ENCODE peak calls at places on chromosome 13, in nine cellular contexts. H, E, T, R, C, Q, Z, P and A are unnamed samples.

GRCh38 chr13:105997436-105998232 is 537.8 kb downstream of the EFNB2 start:
- DNase-seq in H (no peak), E (no peak), T (peak), R (no peak), C (no peak), Q (no peak), Z (no peak), P (no peak), A (no peak)

GRCh38 chr13:43877788-43878187 is 1.8 kb downstream of the CCDC122 start:
- DNase-seq in H (no peak), E (no peak), T (no peak), R (no peak), C (no peak), Q (no peak), Z (no peak), P (no peak), A (no peak)

GRCh38 chr13:22700488-22700887 is 480.3 kb upstream of the SGCG start:
- DNase-seq in H (no peak), E (no peak), T (no peak), R (no peak), C (no peak), Q (no peak), Z (no peak), P (no peak), A (no peak)

GRCh38 chr13:24035411-24035810 is 125.1 kb upstream of the SPATA13 start:
- DNase-seq in H (no peak), E (no peak), T (peak), R (no peak), C (no peak), Q (no peak), Z (peak), P (no peak), A (no peak)

GRCh38 chr13:73767747-73768315 is 366.4 kb downstream of the KLF12 start:
- DNase-seq in H (no peak), E (peak), T (no peak), R (no peak), C (no peak), Q (no peak), Z (peak), P (peak), A (peak)

GRCh38 chr13:102770435-102770834 is 3.2 kb downstream of the TEX30 start:
- DNase-seq in H (no peak), E (no peak), T (no peak), R (no peak), C (no peak), Q (no peak), Z (no peak), P (no peak), A (no peak)

GRCh38 chr13:29165216-29165615 is 345.1 kb downstream of the MTUS2 start:
- DNase-seq in H (no peak), E (no peak), T (no peak), R (no peak), C (no peak), Q (no peak), Z (no peak), P (no peak), A (no peak)

GRCh38 chr13:33640832-33641231 is 177.1 kb upstream of the RFC3 start:
- DNase-seq in H (no peak), E (no peak), T (peak), R (no peak), C (peak), Q (peak), Z (no peak), P (no peak), A (no peak)

GRCh38 chr13:88031980-88032562 is 360.9 kb downstream of the SLITRK5 start:
- DNase-seq in H (no peak), E (no peak), T (peak), R (no peak), C (peak), Q (peak), Z (peak), P (no peak), A (no peak)

GRCh38 chr13:70613295-70613694 is 505.0 kb upstream of the KLHL1 start:
- DNase-seq in H (no peak), E (no peak), T (no peak), R (no peak), C (no peak), Q (no peak), Z (peak), P (no peak), A (no peak)

GRCh38 chr13:25874907-25875306 is 176.9 kb downstream of the SHISA2 start:
- DNase-seq in H (no peak), E (peak), T (no peak), R (no peak), C (no peak), Q (no peak), Z (no peak), P (peak), A (no peak)

GRCh38 chr13:105442941-105443340 is 1092.5 kb downstream of the EFNB2 start:
- DNase-seq in H (no peak), E (no peak), T (peak), R (no peak), C (peak), Q (peak), Z (peak), P (no peak), A (no peak)

GRCh38 chr13:29978211-29978610 is 127.8 kb upstream of the UBL3 start:
- DNase-seq in H (no peak), E (no peak), T (peak), R (no peak), C (peak), Q (peak), Z (no peak), P (no peak), A (no peak)

GRCh38 chr13:51628059-51628852 is 44.0 kb downstream of the WDFY2 start:
- DNase-seq in H (no peak), E (no peak), T (no peak), R (no peak), C (no peak), Q (no peak), Z (no peak), P (no peak), A (no peak)

GRCh38 chr13:21234537-21234936 is 58.1 kb downstream of the MRPL57 start:
- DNase-seq in H (no peak), E (no peak), T (peak), R (no peak), C (no peak), Q (peak), Z (peak), P (no peak), A (no peak)

GRCh38 chr13:93473441-93474270 is 247.0 kb downstream of the GPC6 start:
- DNase-seq in H (no peak), E (no peak), T (peak), R (no peak), C (peak), Q (no peak), Z (no peak), P (no peak), A (peak)
- H3K27ac ChIP-seq in H (no peak), E (no peak), T (no peak), R (no peak), C (peak), Q (no peak), Z (no peak), P (no peak), A (no peak)

GRCh38 chr13:40123962-40124647 is 468.6 kb downstream of the COG6 start:
- DNase-seq in H (no peak), E (no peak), T (no peak), R (no peak), C (no peak), Q (no peak), Z (no peak), P (no peak), A (no peak)

GRCh38 chr13:40127476-40127875 is 472.0 kb downstream of the COG6 start:
- DNase-seq in H (no peak), E (no peak), T (no peak), R (no peak), C (no peak), Q (no peak), Z (no peak), P (peak), A (no peak)

GRCh38 chr13:40125336-40125735 is 469.9 kb downstream of the COG6 start:
- DNase-seq in H (no peak), E (no peak), T (no peak), R (no peak), C (no peak), Q (no peak), Z (no peak), P (peak), A (no peak)

GRCh38 chr13:40126301-40127085 is 471.0 kb downstream of the COG6 start:
- DNase-seq in H (no peak), E (no peak), T (no peak), R (no peak), C (no peak), Q (no peak), Z (no peak), P (peak), A (no peak)

GRCh38 chr13:40124648-40125045 is 469.2 kb downstream of the COG6 start:
- DNase-seq in H (no peak), E (no peak), T (no peak), R (no peak), C (no peak), Q (no peak), Z (no peak), P (no peak), A (no peak)
- H3K9ac ChIP-seq in H (no peak), E (no peak), T (no peak), R (no peak), C (no peak), Q (no peak), Z (no peak), P (no peak), A (no peak)

GRCh38 chr13:99464441-99464949 is 36.8 kb upstream of the TM9SF2 start:
- DNase-seq in H (no peak), E (no peak), T (peak), R (no peak), C (peak), Q (no peak), Z (no peak), P (no peak), A (no peak)
- H3K27ac ChIP-seq in H (no peak), E (no peak), T (peak), R (no peak), C (peak), Q (no peak), Z (no peak), P (no peak), A (no peak)

GRCh38 chr13:48194392-48194754 is 38.6 kb upstream of the ITM2B start:
- DNase-seq in H (no peak), E (no peak), T (peak), R (no peak), C (no peak), Q (peak), Z (peak), P (no peak), A (no peak)
- H3K9ac ChIP-seq in H (no peak), E (no peak), T (no peak), R (no peak), C (no peak), Q (no peak), Z (no peak), P (no peak), A (no peak)

DNA sequence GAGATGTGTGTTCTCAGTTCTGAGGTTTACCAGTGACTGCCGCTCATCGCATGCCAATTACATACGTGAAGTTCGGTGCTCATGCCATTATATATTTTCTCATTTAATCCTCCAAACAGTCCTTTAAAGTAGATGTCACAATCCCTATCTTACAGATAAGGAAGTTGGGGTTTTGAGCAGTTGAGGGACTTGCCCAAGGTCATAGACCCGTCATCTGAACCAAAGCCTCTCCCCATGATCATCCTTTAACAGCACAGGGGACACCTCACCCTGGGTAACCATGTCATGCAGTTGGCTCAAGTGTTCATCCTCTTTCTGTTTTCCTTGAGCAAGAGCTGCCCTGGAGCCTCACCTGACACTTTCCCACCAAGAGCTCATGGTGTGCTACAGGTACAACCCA is 69.1 kb downstream of the HSPH1 start:
- DNase-seq in H (no peak), E (no peak), T (no peak), R (no peak), C (no peak), Q (no peak), Z (no peak), P (no peak), A (no peak)
- H3K27ac ChIP-seq in H (no peak), E (no peak), T (no peak), R (no peak), C (no peak), Q (peak), Z (no peak), P (no peak), A (no peak)

GRCh38 chr13:31749929-31750328 is 10.6 kb downstream of the RXFP2 start:
- DNase-seq in H (no peak), E (no peak), T (peak), R (no peak), C (peak), Q (peak), Z (peak), P (peak), A (no peak)
- H3K9ac ChIP-seq in H (no peak), E (no peak), T (peak), R (no peak), C (no peak), Q (no peak), Z (no peak), P (no peak), A (no peak)

GRCh38 chr13:55613429-55614187 is 1527.1 kb upstream of the PRR20A start:
- DNase-seq in H (no peak), E (no peak), T (no peak), R (no peak), C (no peak), Q (no peak), Z (no peak), P (no peak), A (no peak)

DNA sequence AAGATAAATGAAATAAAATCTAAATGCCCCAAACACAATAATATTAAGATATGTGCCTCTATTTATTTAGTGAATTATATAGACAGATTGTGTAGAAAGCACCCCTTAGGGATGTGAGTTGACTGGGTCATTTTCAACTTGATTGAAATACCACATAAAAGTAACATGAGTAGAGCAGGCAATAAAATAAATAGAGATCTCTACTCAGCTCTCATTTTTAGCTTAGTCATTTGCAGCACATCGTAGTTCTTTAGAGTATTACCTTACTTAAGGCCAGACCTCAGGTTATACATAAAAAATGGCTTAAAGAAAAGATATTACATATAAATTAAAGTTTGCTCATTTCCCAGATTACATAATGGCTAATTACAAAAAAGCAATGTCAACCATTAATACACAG is 1525.6 kb upstream of the PRR20A start:
- DNase-seq in H (no peak), E (no peak), T (no peak), R (no peak), C (no peak), Q (no peak), Z (no peak), P (no peak), A (no peak)
- H3K27ac ChIP-seq in H (no peak), E (no peak), T (no peak), R (no peak), C (no peak), Q (no peak), Z (no peak), P (no peak), A (no peak)

DNA sequence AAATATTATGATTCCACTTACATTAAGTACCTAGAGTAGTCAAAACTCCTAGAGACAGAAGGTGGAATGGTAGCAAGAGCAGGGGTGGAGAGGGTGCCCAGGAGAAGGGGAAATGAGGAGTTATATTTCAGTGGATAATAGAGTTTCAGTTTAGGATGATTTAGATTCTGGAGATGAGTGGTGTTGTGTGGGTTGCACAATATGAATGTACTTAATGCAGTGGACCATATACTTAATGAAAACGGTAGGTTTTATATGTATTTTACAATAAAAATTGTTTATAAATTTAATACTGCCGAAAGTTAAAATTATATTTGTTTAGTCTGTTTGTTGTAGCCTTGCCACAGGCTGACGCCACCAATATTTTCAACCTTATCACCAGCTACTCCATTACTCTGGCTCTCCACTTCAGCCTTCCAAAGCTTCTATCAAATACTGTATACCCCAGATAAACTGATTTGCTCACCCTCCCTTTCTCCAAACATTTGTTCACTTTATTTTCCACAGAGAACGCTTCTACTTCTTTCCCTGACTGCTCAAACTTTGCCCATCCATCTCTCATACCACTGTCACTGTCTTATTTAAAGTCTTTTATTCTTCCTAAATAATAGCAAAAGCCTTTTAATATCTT is 1.4 kb upstream of the RBM26 start:
- DNase-seq in H (no peak), E (no peak), T (no peak), R (no peak), C (no peak), Q (no peak), Z (no peak), P (peak), A (no peak)
- H3K9ac ChIP-seq in H (no peak), E (peak), T (peak), R (peak), C (no peak), Q (no peak), Z (peak), P (peak), A (no peak)

GRCh38 chr13:27953671-27954405 is 15.3 kb downstream of the CDX2 start:
- DNase-seq in H (peak), E (peak), T (peak), R (peak), C (peak), Q (peak), Z (peak), P (peak), A (peak)
- H3K27ac ChIP-seq in H (no peak), E (peak), T (no peak), R (no peak), C (no peak), Q (no peak), Z (peak), P (no peak), A (no peak)

GRCh38 chr13:44921931-44922758 is 67.1 kb downstream of the NUFIP1 start:
- DNase-seq in H (no peak), E (no peak), T (peak), R (no peak), C (peak), Q (peak), Z (peak), P (no peak), A (no peak)
- H3K9ac ChIP-seq in H (no peak), E (no peak), T (peak), R (no peak), C (no peak), Q (no peak), Z (peak), P (no peak), A (no peak)